ENCODE peak calls at places on chromosomes 4 and X, in six cellular contexts. One of them, this sample, is unnamed.

GRCh38 chr4:24850669-24851068 is 55.3 kb downstream of the SOD3 start:
- DNase-seq in foreskin fibroblast: peak; percentile 90
- DNase-seq in astrocyte: peak; percentile 91
- DNase-seq in PC-9: peak; percentile 28
- DNase-seq in bronchial epithelial cell: peak; percentile 82
- DNase-seq in cardiac muscle cell: no peak
- DNase-seq in this sample: no peak

GRCh38 chr4:99845708-99846469 is 29.3 kb downstream of the DAPP1 start:
- DNase-seq in bronchial epithelial cell: no peak
- DNase-seq in foreskin fibroblast: no peak
- DNase-seq in PC-9: no peak
- DNase-seq in astrocyte: no peak
- DNase-seq in cardiac muscle cell: no peak
- DNase-seq in this sample: peak; percentile 62

GRCh38 chrX:41923925-41924693 is 755 bp upstream of the CASK start:
- DNase-seq in astrocyte: peak; percentile 39
- DNase-seq in foreskin fibroblast: peak; percentile 51
- DNase-seq in bronchial epithelial cell: peak; percentile 74
- DNase-seq in PC-9: peak; percentile 2
- DNase-seq in cardiac muscle cell: peak; percentile 56
- DNase-seq in this sample: peak; percentile 45

GRCh38 chrX:77493677-77494553 is 46.7 kb downstream of the FGF16 start:
- DNase-seq in bronchial epithelial cell: peak; percentile 40
- DNase-seq in cardiac muscle cell: peak; percentile 11
- DNase-seq in astrocyte: peak; percentile 70
- DNase-seq in foreskin fibroblast: peak; percentile 88
- DNase-seq in PC-9: peak; percentile 5
- DNase-seq in this sample: no peak

GRCh38 chrX:154441984-154442707 is 1.8 kb upstream of the FAM50A start:
- DNase-seq in cardiac muscle cell: no peak
- DNase-seq in PC-9: peak; percentile 74
- DNase-seq in bronchial epithelial cell: peak; percentile 58
- DNase-seq in foreskin fibroblast: no peak
- DNase-seq in astrocyte: no peak
- DNase-seq in this sample: no peak

GRCh38 chrX:78652971-78653822 is 5.9 kb downstream of the RTL3 start:
- DNase-seq in PC-9: peak; percentile 29
- DNase-seq in foreskin fibroblast: peak; percentile 80
- DNase-seq in astrocyte: peak; percentile 90
- DNase-seq in cardiac muscle cell: no peak
- DNase-seq in bronchial epithelial cell: peak; percentile 77
- DNase-seq in this sample: peak; percentile 39

GRCh38 chrX:42102586-42103282 is 179.4 kb upstream of the CASK start:
- DNase-seq in astrocyte: peak; percentile 16
- DNase-seq in bronchial epithelial cell: no peak
- DNase-seq in foreskin fibroblast: no peak
- DNase-seq in PC-9: no peak
- DNase-seq in cardiac muscle cell: no peak
- DNase-seq in this sample: no peak

GRCh38 chrX:119105826-119106225 is 21.8 kb downstream of the KIAA1210 start:
- DNase-seq in astrocyte: peak; percentile 62
- DNase-seq in bronchial epithelial cell: no peak
- DNase-seq in cardiac muscle cell: no peak
- DNase-seq in foreskin fibroblast: peak; percentile 32
- DNase-seq in PC-9: no peak
- DNase-seq in this sample: no peak

GRCh38 chr4:55979562-55979961 is 30.8 kb downstream of the CEP135 start:
- DNase-seq in bronchial epithelial cell: no peak
- DNase-seq in cardiac muscle cell: no peak
- DNase-seq in PC-9: no peak
- DNase-seq in astrocyte: no peak
- DNase-seq in foreskin fibroblast: no peak
- DNase-seq in this sample: peak; percentile 10

GRCh38 chr4:4248885-4249203 is 821 bp upstream of the TMEM128 start:
- DNase-seq in cardiac muscle cell: no peak
- DNase-seq in astrocyte: no peak
- DNase-seq in PC-9: no peak
- DNase-seq in bronchial epithelial cell: no peak
- DNase-seq in foreskin fibroblast: no peak
- DNase-seq in this sample: no peak

GRCh38 chr4:57448452-57448851 is 338.3 kb upstream of the IGFBP7 start:
- DNase-seq in cardiac muscle cell: no peak
- DNase-seq in astrocyte: no peak
- DNase-seq in bronchial epithelial cell: no peak
- DNase-seq in PC-9: no peak
- DNase-seq in foreskin fibroblast: no peak
- DNase-seq in this sample: no peak

GRCh38 chr4:121696140-121696640 is 590 bp downstream of the ANXA5 start:
- DNase-seq in PC-9: no peak
- DNase-seq in astrocyte: peak; percentile 79
- DNase-seq in cardiac muscle cell: peak; percentile 51
- DNase-seq in bronchial epithelial cell: peak; percentile 62
- DNase-seq in foreskin fibroblast: peak; percentile 94
- DNase-seq in this sample: peak; percentile 72

GRCh38 chr4:87058272-87059073 is 123.7 kb downstream of the AFF1 start:
- DNase-seq in astrocyte: no peak
- DNase-seq in PC-9: peak; percentile 11
- DNase-seq in cardiac muscle cell: no peak
- DNase-seq in bronchial epithelial cell: peak; percentile 73
- DNase-seq in foreskin fibroblast: peak; percentile 32
- DNase-seq in this sample: peak; percentile 42

GRCh38 chrX:2820131-2820771 is 8.5 kb upstream of the GYG2 start:
- DNase-seq in astrocyte: no peak
- DNase-seq in bronchial epithelial cell: no peak
- DNase-seq in cardiac muscle cell: no peak
- DNase-seq in PC-9: no peak
- DNase-seq in foreskin fibroblast: no peak
- DNase-seq in this sample: no peak

GRCh38 chrX:151680805-151681204 is 14.5 kb upstream of the PRRG3 start:
- DNase-seq in PC-9: peak; percentile 39
- DNase-seq in cardiac muscle cell: peak; percentile 60
- DNase-seq in bronchial epithelial cell: peak; percentile 29
- DNase-seq in foreskin fibroblast: peak; percentile 3
- DNase-seq in astrocyte: no peak
- DNase-seq in this sample: peak; percentile 62

GRCh38 chr4:70628444-70628843 is at the start of gene ENAM:
- DNase-seq in foreskin fibroblast: no peak
- DNase-seq in PC-9: no peak
- DNase-seq in cardiac muscle cell: no peak
- DNase-seq in astrocyte: no peak
- DNase-seq in bronchial epithelial cell: no peak
- DNase-seq in this sample: no peak

GRCh38 chr4:182978152-182978827 is 61.1 kb upstream of the DCTD start:
- DNase-seq in PC-9: no peak
- DNase-seq in cardiac muscle cell: no peak
- DNase-seq in bronchial epithelial cell: no peak
- DNase-seq in foreskin fibroblast: no peak
- DNase-seq in astrocyte: peak; percentile 83
- DNase-seq in this sample: peak; percentile 82

GRCh38 chr4:4969298-4969697 is 50.0 kb downstream of the CYTL1 start:
- DNase-seq in astrocyte: no peak
- DNase-seq in foreskin fibroblast: no peak
- DNase-seq in cardiac muscle cell: no peak
- DNase-seq in PC-9: peak; percentile 3
- DNase-seq in bronchial epithelial cell: peak; percentile 3
- DNase-seq in this sample: no peak

DNA sequence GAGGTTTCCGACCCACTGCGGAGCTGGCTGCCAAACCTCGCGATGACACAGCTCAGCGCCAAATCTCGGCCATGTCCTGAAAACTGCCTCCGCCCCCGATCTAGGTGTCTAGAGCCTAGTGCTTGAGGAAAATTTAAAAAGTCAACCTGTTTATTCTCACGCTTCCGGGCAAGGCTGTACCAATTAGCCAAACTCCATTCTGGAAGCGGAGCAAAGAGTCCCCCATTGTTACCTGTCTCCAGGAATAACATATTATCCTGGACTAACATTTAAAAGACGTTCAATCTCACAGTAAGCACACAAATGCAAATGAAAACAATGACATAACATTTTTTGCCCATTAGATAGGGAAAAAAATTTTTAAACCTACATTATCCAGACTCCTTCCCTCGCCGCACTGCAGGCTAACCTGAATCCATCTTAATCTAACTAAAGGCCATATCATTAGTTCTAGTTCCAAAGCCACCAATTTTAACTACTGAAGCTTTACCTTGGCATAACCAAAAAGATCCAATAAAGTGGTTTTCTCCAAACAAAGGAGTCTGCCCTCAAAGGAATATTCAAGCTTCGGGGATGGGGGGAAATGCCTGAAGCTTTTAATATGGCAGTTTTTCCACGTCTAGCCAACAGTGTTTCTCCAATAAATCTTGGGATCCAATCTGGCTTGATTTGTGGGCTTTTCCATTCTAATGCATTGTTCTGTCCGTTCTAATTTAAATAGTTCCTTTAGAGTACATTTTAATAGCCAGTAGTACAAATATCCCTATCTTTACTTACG is 1.9 kb downstream of the HUWE1 start:
- DNase-seq in bronchial epithelial cell: no peak
- DNase-seq in PC-9: no peak
- DNase-seq in foreskin fibroblast: no peak
- DNase-seq in cardiac muscle cell: no peak
- DNase-seq in astrocyte: no peak
- DNase-seq in this sample: no peak
- H3K4me3 ChIP-seq in bronchial epithelial cell: peak overlapping the region; percentile 36
- H3K4me3 ChIP-seq in PC-9: peak overlapping the region; percentile 61
- H3K4me3 ChIP-seq in foreskin fibroblast: peak overlapping the region; percentile 81
- H3K4me3 ChIP-seq in cardiac muscle cell: peak overlapping the region; percentile 63
- H3K4me3 ChIP-seq in astrocyte: peak overlapping the region; percentile 89
- H3K4me3 ChIP-seq in this sample: peak overlapping the region; percentile 65

GRCh38 chrX:29903365-29903764 is 312.0 kb upstream of the MAGEB2 start:
- DNase-seq in bronchial epithelial cell: no peak
- DNase-seq in astrocyte: no peak
- DNase-seq in PC-9: no peak
- DNase-seq in cardiac muscle cell: no peak
- DNase-seq in foreskin fibroblast: peak; percentile 10
- DNase-seq in this sample: no peak
- TF ChIP-seq CTCF in bronchial epithelial cell: peak; percentile 11
- TF ChIP-seq CTCF in astrocyte: peak; percentile 16
- TF ChIP-seq CTCF in PC-9: peak; percentile 42
- TF ChIP-seq CTCF in cardiac muscle cell: peak; percentile 49
- TF ChIP-seq CTCF in foreskin fibroblast: peak; percentile 13
- TF ChIP-seq CTCF in this sample: peak; percentile 11

GRCh38 chr4:94974773-94975172 is 217.0 kb downstream of the BMPR1B start:
- DNase-seq in bronchial epithelial cell: peak; percentile 70
- DNase-seq in cardiac muscle cell: no peak
- DNase-seq in PC-9: no peak
- DNase-seq in foreskin fibroblast: peak; percentile 42
- DNase-seq in astrocyte: peak; percentile 67
- DNase-seq in this sample: no peak
- H3K4me3 ChIP-seq in bronchial epithelial cell: no peak overlapping the region
- H3K4me3 ChIP-seq in cardiac muscle cell: no peak overlapping the region
- H3K4me3 ChIP-seq in PC-9: no peak overlapping the region
- H3K4me3 ChIP-seq in foreskin fibroblast: no peak overlapping the region
- H3K4me3 ChIP-seq in astrocyte: peak overlapping the region; percentile 35
- H3K4me3 ChIP-seq in this sample: no peak overlapping the region

DNA sequence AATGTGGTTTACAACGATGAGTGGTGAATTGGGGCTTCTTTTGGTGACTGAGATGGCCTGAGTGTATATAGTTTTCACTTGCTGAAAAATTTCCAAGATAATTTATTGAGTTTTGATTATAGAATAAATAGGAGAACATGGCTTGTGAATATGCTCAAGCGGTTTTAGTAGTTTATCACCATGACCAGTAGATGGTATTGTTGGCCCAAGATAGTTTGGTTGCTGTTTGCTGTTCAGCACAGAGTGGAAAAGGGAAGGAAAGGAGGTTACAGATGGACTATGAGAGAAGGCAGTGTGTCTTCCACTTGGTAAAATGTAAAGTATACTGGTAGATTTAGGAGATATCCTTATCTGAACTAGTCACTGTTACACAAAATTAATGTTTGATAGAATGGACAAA is 55.8 kb upstream of the POU4F2 start:
- DNase-seq in foreskin fibroblast: no peak
- DNase-seq in PC-9: no peak
- DNase-seq in astrocyte: no peak
- DNase-seq in cardiac muscle cell: no peak
- DNase-seq in bronchial epithelial cell: peak; percentile 13
- DNase-seq in this sample: no peak
- TF ChIP-seq CTCF in foreskin fibroblast: peak; percentile 8
- TF ChIP-seq CTCF in PC-9: no peak
- TF ChIP-seq CTCF in astrocyte: no peak
- TF ChIP-seq CTCF in cardiac muscle cell: no peak
- TF ChIP-seq CTCF in bronchial epithelial cell: no peak
- TF ChIP-seq CTCF in this sample: no peak

This sample was measured in GM12865.